ENCODE peak calls at places on chromosomes 11 and 22, in six cellular contexts. I is Panc1, S is esophagus muscularis mucosa, Z is brain microvascular endothelial cell, C is GM12865, O is dorsolateral prefrontal cortex. E is an unnamed sample.

GRCh38 chr11:125433454-125434121 is 62.5 kb downstream of the FEZ1 start:
- DNase-seq in O (peak), C (peak), Z (peak), S (no peak), I (no peak), E (peak)

GRCh38 chr22:31271485-31271884 is 20.8 kb downstream of the PIK3IP1 start:
- DNase-seq in I (no peak), Z (peak), O (no peak), C (no peak), S (no peak), E (no peak)

GRCh38 chr11:128188346-128189115 is 398.8 kb downstream of the ETS1 start:
- DNase-seq in O (no peak), Z (peak), S (no peak), I (no peak), C (no peak), E (no peak)

GRCh38 chr11:83711035-83711630 is 425.0 kb upstream of the CCDC90B start:
- DNase-seq in C (no peak), Z (no peak), S (no peak), O (no peak), I (no peak), E (no peak)

GRCh38 chr22:48640890-48641771 is 1186.5 kb downstream of the BRD1 start:
- DNase-seq in Z (no peak), S (no peak), C (no peak), I (no peak), O (no peak), E (no peak)

GRCh38 chr11:129278586-129279319 is 86.6 kb upstream of the ARHGAP32 start:
- DNase-seq in O (peak), I (no peak), C (no peak), S (no peak), Z (no peak), E (peak)

GRCh38 chr22:45164217-45165123 is 745 bp downstream of the NUP50 start:
- DNase-seq in O (peak), S (no peak), I (no peak), Z (no peak), C (peak), E (peak)

GRCh38 chr11:75777461-75778110 is 9.0 kb downstream of the DGAT2 start:
- DNase-seq in I (no peak), Z (no peak), C (no peak), S (no peak), O (no peak), E (no peak)

GRCh38 chr11:73445980-73446379 is 69.8 kb downstream of the RELT start:
- DNase-seq in Z (no peak), O (no peak), C (no peak), S (no peak), I (no peak), E (no peak)

GRCh38 chr11:104843150-104843837 is 55.0 kb downstream of the CASP12 start:
- DNase-seq in I (no peak), S (no peak), Z (no peak), C (no peak), O (no peak), E (no peak)

GRCh38 chr11:107756553-107756952 is 44.7 kb upstream of the SLN start:
- DNase-seq in I (no peak), C (no peak), S (no peak), O (no peak), Z (no peak), E (no peak)

GRCh38 chr22:40979198-40979597 is 28.0 kb downstream of the RBX1 start:
- DNase-seq in C (no peak), Z (no peak), S (no peak), I (no peak), O (no peak), E (no peak)

GRCh38 chr11:8722809-8723208 is 40.2 kb downstream of the RPL27A start:
- DNase-seq in C (no peak), I (no peak), Z (no peak), O (no peak), S (no peak), E (no peak)

DNA sequence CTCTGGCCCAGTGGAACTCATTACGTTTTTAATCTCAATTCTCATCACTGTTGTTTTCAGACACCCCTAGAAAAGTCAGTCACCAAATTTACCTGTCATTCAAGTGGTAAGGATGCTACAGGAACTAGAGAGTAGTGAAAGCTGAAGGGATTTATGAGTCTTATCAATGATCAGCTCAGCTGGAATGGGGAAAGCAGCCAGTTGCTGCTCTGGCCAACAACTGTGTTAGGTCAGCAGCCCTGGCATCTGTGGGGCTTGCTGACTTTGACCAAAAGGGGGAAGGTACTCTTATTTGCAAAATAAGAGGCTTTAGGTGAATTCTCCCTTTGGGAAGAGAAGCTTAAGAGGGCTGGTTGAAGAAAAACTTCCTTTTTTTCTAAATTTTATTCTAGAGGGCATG is 76.2 kb upstream of the HORMAD2 start:
- DNase-seq in C (no peak), Z (no peak), O (no peak), I (no peak), S (no peak), E (no peak)
- TF ChIP-seq CTCF in C (no peak), Z (no peak), O (no peak), I (no peak), S (no peak), E (no peak)

DNA sequence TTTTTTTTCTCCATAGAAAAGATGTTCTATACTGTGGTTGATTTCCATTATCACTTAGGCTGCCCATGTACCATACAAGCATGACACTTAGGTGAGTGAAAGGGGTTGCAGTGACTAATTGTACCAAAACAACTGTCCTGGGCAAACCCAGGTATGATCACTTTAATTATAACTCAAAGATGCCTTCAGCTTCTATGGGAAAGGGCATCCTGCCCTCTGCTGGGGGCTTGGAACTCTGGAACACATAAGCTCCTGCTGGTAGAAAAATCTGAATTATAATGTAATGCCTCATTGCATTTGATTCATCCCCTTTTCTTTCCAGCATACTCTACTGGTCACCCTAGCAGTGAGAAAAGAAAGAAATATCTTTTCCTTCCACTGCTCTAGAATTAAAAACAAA is 206.3 kb downstream of the DDX10 start:
- DNase-seq in I (no peak), S (no peak), Z (peak), O (no peak), C (peak), E (peak)
- TF ChIP-seq CTCF in I (peak), S (peak), Z (peak), O (peak), C (peak), E (no peak)

GRCh38 chr11:16191212-16191851 is 165.0 kb downstream of the SOX6 start:
- DNase-seq in C (peak), S (no peak), I (no peak), Z (no peak), O (no peak), E (no peak)
- TF ChIP-seq CTCF in C (no peak), S (no peak), I (peak), Z (no peak), O (no peak), E (no peak)

GRCh38 chr11:1387961-1388762 is 1.6 kb upstream of the BRSK2 start:
- DNase-seq in S (no peak), I (no peak), O (no peak), Z (no peak), C (no peak), E (no peak)
- TF ChIP-seq CTCF in S (no peak), I (no peak), O (no peak), Z (no peak), C (peak), E (no peak)